ENCODE peak calls at places on chromosomes 16 and 17, in eight cellular contexts. I, C, Q, G, J, A, D and B are unnamed samples.

GRCh38 chr17:79650861-79651260 is 40.0 kb upstream of the RBFOX3 start:
- DNase-seq in J (peak), A (no peak), C (no peak), D (peak), I (peak), G (no peak), Q (no peak), B (no peak)

GRCh38 chr17:46851029-46851741 is at the start of gene WNT9B:
- DNase-seq in A (peak), J (no peak), C (peak), D (peak), G (peak), I (no peak), Q (no peak), B (peak)

GRCh38 chr16:56860226-56861020 is 4.6 kb upstream of the SLC12A3 start:
- DNase-seq in G (no peak), D (no peak), Q (no peak), J (no peak), A (peak), C (no peak), I (no peak), B (peak)

GRCh38 chr16:86565644-86566511 is 751 bp upstream of the FOXC2 start:
- DNase-seq in J (no peak), A (no peak), C (no peak), G (no peak), I (no peak), D (no peak), Q (no peak), B (no peak)

GRCh38 chr16:23996258-23996955 is 160.6 kb downstream of the PRKCB start:
- DNase-seq in D (peak), G (peak), J (no peak), A (no peak), C (no peak), Q (no peak), I (no peak), B (no peak)

GRCh38 chr17:3035256-3035967 is 28.0 kb downstream of the OR1D5 start:
- DNase-seq in Q (no peak), G (no peak), C (no peak), D (no peak), J (no peak), A (no peak), I (no peak), B (peak)

GRCh38 chr17:39462644-39463375 is 1.5 kb downstream of the CDK12 start:
- DNase-seq in C (no peak), J (no peak), I (no peak), A (peak), G (peak), Q (peak), D (no peak), B (peak)

GRCh38 chr16:714079-714478 is 839 bp upstream of the METRN start:
- DNase-seq in G (no peak), C (no peak), A (no peak), Q (no peak), J (no peak), I (no peak), D (no peak), B (no peak)

GRCh38 chr17:55201609-55201932 is 63.2 kb upstream of the HLF start:
- DNase-seq in G (no peak), C (no peak), I (no peak), J (no peak), D (no peak), Q (no peak), A (no peak), B (no peak)

GRCh38 chr16:89200124-89200849 is at the start of gene SLC22A31:
- DNase-seq in Q (no peak), C (no peak), J (no peak), A (no peak), G (no peak), D (no peak), I (no peak), B (no peak)

GRCh38 chr17:58301504-58302150 is 20.9 kb upstream of the MPO start:
- DNase-seq in A (no peak), J (no peak), C (no peak), Q (no peak), I (no peak), G (no peak), D (peak), B (no peak)

GRCh38 chr16:80803341-80804060 is 897 bp downstream of the CDYL2 start:
- DNase-seq in D (peak), A (peak), I (no peak), G (peak), Q (peak), J (no peak), C (no peak), B (peak)

GRCh38 chr17:78484300-78485159 is 92.7 kb downstream of the DNAH17 start:
- DNase-seq in D (peak), A (peak), C (peak), Q (no peak), I (no peak), J (no peak), G (no peak), B (peak)

GRCh38 chr16:726438-727290 is at the start of the genes CCDC78 and HAGHL:
- DNase-seq in A (peak), J (no peak), C (no peak), G (no peak), I (no peak), D (peak), Q (peak), B (peak)

GRCh38 chr17:18141210-18141803 is 32.8 kb downstream of the MYO15A start:
- DNase-seq in Q (peak), J (no peak), I (peak), C (peak), D (no peak), G (no peak), A (no peak), B (peak)

GRCh38 chr17:75271233-75271954 is 363 bp upstream of the MIF4GD start:
- DNase-seq in D (peak), C (peak), I (peak), G (peak), Q (peak), A (peak), J (peak), B (peak)

GRCh38 chr17:3015890-3016289 is 47.5 kb downstream of the OR1D5 start:
- DNase-seq in C (no peak), G (no peak), D (no peak), Q (no peak), A (no peak), I (no peak), J (no peak), B (no peak)

GRCh38 chr17:32302860-32303649 is 37.4 kb downstream of the RHBDL3 start:
- DNase-seq in C (no peak), Q (no peak), I (no peak), D (no peak), G (no peak), A (no peak), J (no peak), B (no peak)

GRCh38 chr17:48997827-48998556 is 807 bp downstream of the IGF2BP1 start:
- DNase-seq in A (no peak), I (no peak), J (no peak), D (no peak), G (no peak), Q (no peak), C (no peak), B (no peak)

DNA sequence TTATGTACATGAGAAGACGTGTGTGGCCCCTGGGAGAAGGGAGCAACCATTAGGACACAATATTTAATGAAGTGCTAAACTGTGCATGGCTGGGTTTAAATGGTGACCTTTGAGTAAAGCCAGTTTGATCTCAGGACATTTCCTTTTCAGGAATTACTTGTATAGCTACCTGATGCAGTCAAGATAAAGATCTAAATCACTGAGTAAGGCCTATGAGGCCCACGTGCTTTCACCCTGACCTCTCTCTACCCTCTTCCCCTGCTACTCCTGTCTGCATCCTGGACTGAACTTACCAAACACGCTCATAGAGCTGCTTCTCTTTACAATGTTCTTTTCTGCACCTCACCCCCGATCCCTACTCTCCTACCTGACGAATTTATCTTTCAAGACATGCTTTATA is 98.9 kb downstream of the GRIN2A start:
- DNase-seq in A (no peak), G (no peak), J (no peak), I (no peak), D (no peak), C (no peak), Q (no peak), B (no peak)
- TF ChIP-seq POLR2A in A (no peak), G (no peak), J (no peak), I (no peak), D (no peak), C (no peak), Q (no peak), B (no peak)

GRCh38 chr16:11152205-11152604 is 103.8 kb downstream of the SOCS1 start:
- DNase-seq in A (no peak), G (no peak), J (no peak), C (no peak), D (no peak), I (no peak), Q (no peak), B (no peak)
- H3K27ac ChIP-seq in A (no peak), G (no peak), J (no peak), C (no peak), D (no peak), I (no peak), Q (no peak), B (no peak)

DNA sequence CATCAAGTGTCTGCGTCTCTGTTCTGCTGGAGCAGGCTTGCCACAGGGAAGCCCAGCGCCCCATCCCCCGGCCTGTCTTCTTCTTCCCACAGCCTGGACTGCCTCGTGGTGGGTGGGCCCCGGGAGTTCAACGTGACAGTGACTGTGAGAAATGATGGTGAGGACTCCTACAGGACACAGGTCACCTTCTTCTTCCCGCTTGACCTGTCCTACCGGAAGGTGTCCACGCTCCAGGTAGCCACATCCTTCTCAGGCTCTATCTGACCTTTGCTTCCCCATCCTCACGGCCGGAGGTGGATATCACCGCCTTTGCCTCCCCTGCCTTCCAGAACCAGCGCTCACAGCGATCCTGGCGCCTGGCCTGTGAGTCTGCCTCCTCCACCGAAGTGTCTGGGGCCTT is 29.8 kb upstream of the ITGAX start:
- DNase-seq in A (no peak), J (no peak), Q (no peak), D (no peak), G (no peak), C (no peak), I (no peak), B (no peak)
- H3K4me3 ChIP-seq in A (no peak), J (no peak), Q (no peak), D (no peak), G (no peak), C (no peak), I (no peak), B (no peak)

GRCh38 chr17:44850025-44850424 is 2.3 kb downstream of the HIGD1B start:
- DNase-seq in A (no peak), G (no peak), J (no peak), D (no peak), I (no peak), C (no peak), Q (no peak), B (no peak)
- TF ChIP-seq POLR2A in A (no peak), G (no peak), J (no peak), D (no peak), I (no peak), C (no peak), Q (no peak), B (no peak)

GRCh38 chr16:2335286-2335895 is 5.1 kb downstream of the ABCA3 start:
- DNase-seq in I (no peak), Q (no peak), G (no peak), J (no peak), C (no peak), A (no peak), D (no peak), B (no peak)
- H3K27ac ChIP-seq in I (no peak), Q (no peak), G (no peak), J (no peak), C (no peak), A (no peak), D (no peak), B (no peak)

DNA sequence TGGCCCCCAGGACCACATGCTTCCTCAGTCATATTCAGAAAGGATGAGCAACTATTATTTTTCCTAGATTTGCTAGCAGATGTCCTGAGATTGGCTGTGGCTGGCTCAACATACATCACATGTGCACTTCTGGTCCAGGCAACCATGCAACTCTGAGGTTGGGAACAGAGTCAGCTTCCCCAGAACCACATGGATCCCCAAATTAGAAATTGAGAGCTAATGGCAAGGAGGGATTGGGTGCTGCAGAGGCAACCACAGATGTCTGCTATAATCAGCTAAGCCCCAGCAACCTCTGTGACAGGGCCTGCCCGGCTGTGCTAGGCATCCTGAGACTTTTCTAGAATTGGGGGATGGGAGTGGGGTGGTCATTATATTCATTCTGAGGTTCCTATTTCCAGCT is 33.8 kb upstream of the CLEC18A start:
- DNase-seq in J (no peak), D (no peak), I (no peak), G (no peak), Q (no peak), C (no peak), A (no peak), B (no peak)
- H3K4me3 ChIP-seq in J (no peak), D (no peak), I (no peak), G (no peak), Q (no peak), C (no peak), A (no peak), B (no peak)

GRCh38 chr17:81660441-81660840 is 4.1 kb upstream of the PDE6G start:
- DNase-seq in A (no peak), Q (no peak), J (no peak), G (no peak), I (no peak), C (no peak), D (no peak), B (no peak)

GRCh38 chr17:81656835-81657234 is 493 bp upstream of the PDE6G start:
- DNase-seq in J (no peak), G (no peak), Q (no peak), I (no peak), A (no peak), D (peak), C (no peak), B (no peak)

GRCh38 chr17:81656118-81656743 is at the start of gene PDE6G:
- DNase-seq in A (no peak), G (no peak), J (no peak), Q (no peak), I (no peak), D (no peak), C (no peak), B (no peak)

GRCh38 chr17:81662002-81662401 is 4.4 kb downstream of the OXLD1 start:
- DNase-seq in A (no peak), D (no peak), J (no peak), Q (no peak), C (no peak), I (no peak), G (no peak), B (no peak)

GRCh38 chr17:81659038-81659437 is 2.7 kb upstream of the PDE6G start:
- DNase-seq in D (no peak), A (no peak), J (no peak), C (no peak), G (peak), I (no peak), Q (no peak), B (no peak)
- TF ChIP-seq POLR2A in D (no peak), A (no peak), J (no peak), C (no peak), G (no peak), I (no peak), Q (no peak), B (no peak)

GRCh38 chr16:69088684-69089083 is 16.8 kb upstream of the HAS3 start:
- DNase-seq in Q (no peak), A (no peak), J (no peak), C (no peak), I (no peak), D (no peak), G (no peak), B (no peak)

GRCh38 chr16:69085032-69085695 is 20.3 kb upstream of the HAS3 start:
- DNase-seq in A (no peak), Q (no peak), C (no peak), J (no peak), G (no peak), D (no peak), I (no peak), B (no peak)

GRCh38 chr16:69087161-69087581 is 18.3 kb upstream of the HAS3 start:
- DNase-seq in Q (no peak), I (no peak), G (no peak), J (no peak), D (no peak), A (no peak), C (no peak), B (no peak)

GRCh38 chr16:69093974-69094373 is 11.5 kb upstream of the HAS3 start:
- DNase-seq in J (no peak), I (no peak), G (no peak), Q (no peak), C (no peak), A (no peak), D (no peak), B (no peak)

DNA sequence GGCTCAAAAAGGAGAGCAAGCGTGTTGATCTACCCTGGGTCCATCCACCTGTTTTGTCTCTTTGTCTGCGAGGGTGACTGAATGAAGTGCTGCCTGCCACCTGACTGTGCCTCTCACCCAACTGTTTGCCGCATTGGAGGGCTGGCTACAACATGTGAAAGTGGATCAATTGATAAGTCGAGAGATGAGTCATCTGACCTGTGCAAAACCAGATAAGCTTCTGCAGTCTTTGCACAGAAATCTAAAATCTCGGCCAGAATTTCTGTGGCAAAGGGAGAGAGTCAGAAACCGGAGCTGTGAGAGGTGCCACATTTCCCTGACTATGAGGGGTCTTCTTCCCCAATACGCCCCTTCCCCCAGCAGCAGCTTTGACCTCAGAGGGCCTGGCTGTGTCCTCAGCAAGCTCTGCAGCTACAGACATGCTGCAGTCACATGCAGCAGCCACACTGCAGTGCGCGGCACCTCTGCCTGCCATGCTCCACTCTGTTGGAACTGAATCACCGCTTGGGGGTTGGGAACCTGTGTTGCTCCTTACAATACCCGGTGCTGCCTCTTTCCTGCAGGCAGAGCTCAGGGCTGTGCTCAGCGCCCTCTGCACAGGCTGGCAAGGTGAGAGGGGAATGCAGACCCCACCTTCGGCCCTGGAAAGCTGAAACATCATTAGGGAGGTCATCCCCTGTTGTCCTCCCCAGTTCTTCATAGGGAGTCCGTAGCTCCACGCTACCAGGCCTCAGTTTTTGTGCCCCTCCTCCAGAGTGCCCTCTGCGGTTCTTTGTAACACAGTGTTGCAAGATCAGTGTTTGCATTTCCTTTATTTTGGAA is 16.2 kb upstream of the HAS3 start:
- DNase-seq in D (peak), I (no peak), Q (no peak), A (no peak), C (no peak), G (peak), J (no peak), B (no peak)
- H3K27ac ChIP-seq in D (peak), I (no peak), Q (peak), A (no peak), C (peak), G (peak), J (no peak), B (no peak)

GRCh38 chr16:50261707-50262235 is 4.6 kb upstream of the ADCY7 start:
- DNase-seq in A (no peak), D (peak), C (no peak), J (no peak), I (no peak), Q (no peak), G (no peak), B (no peak)

GRCh38 chr16:50265260-50265659 is 1.1 kb upstream of the ADCY7 start:
- DNase-seq in D (peak), J (no peak), Q (no peak), G (no peak), I (no peak), C (no peak), A (peak), B (peak)

GRCh38 chr16:50261160-50261706 is 5.1 kb upstream of the ADCY7 start:
- DNase-seq in I (peak), Q (no peak), G (no peak), D (no peak), J (no peak), A (no peak), C (no peak), B (peak)

GRCh38 chr16:50263940-50264929 is 2.1 kb upstream of the ADCY7 start:
- DNase-seq in A (no peak), D (no peak), Q (no peak), J (no peak), I (no peak), C (no peak), G (no peak), B (no peak)

DNA sequence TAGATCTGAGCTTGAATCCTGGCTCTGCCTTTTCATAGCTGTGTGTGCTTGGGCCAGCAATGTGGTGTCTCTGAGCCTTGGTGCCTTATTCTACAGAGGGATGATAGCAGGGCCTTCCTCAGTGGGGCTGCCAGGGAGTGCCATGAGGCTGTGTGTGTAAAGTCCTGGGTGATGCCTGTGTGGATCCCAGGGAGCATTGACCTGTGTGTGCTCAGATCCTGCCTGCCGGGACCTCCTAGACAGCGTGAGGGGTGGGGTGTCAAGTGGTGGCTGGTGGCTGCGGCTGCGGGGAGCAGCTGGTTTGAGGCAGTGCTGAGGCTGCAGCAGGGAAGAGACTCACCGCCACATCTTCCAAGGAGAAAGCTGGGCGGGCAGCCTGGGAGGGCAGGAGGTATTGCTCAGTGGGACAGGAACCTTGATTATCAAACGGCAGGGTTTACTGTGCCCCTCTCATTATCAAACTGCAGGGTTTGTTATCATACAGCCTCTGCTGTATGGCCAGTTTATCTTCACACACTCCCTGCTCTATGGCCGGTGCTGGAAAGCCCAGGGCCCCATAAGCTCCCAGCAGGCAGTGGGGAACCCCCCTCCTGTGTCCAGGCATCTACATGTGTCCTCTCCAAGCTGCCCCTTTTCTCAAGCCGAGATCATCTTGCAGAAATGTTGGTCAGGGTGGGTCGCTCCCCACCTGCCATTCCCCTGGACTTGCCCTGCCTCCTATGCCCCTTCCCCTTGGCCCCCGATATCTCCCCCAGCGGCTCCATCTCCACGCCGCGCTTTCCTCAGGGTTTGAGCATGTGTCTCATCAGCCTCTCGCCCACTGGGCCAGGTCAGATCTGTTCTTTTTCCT is 3.1 kb upstream of the ADCY7 start:
- DNase-seq in Q (no peak), G (no peak), D (no peak), C (no peak), I (no peak), A (peak), J (no peak), B (peak)
- H3K4me3 ChIP-seq in Q (no peak), G (no peak), D (no peak), C (no peak), I (no peak), A (no peak), J (no peak), B (no peak)

GRCh38 chr16:30534368-30535105 is at the start of gene ZNF747:
- DNase-seq in D (peak), C (peak), G (peak), A (peak), I (peak), Q (peak), J (peak), B (peak)
- TF ChIP-seq POLR2A in D (no peak), C (peak), G (peak), A (peak), I (peak), Q (peak), J (peak), B (peak)